ENCODE peak calls at places on chromosomes 1 and 21, in four cellular contexts. X is choroid plexus epithelial cell, P is stomach, C is psoas muscle. U is an unnamed sample.

GRCh38 chr21:20971296-20971921 is 26.8 kb upstream of the NCAM2 start:
- DNase-seq in X (peak), C (peak), P (no peak), U (peak)

GRCh38 chr1:225653463-225654276 is 747 bp upstream of the ENAH start:
- DNase-seq in P (peak), C (peak), X (peak), U (peak)

GRCh38 chr1:24694380-24694843 is 50.8 kb upstream of the CLIC4 start:
- DNase-seq in P (no peak), X (peak), C (no peak), U (no peak)

GRCh38 chr1:215081566-215082531 is 688 bp upstream of the KCNK2 start:
- DNase-seq in X (peak), C (peak), P (no peak), U (no peak)

GRCh38 chr1:208684192-208684591 is 440.0 kb upstream of the PLXNA2 start:
- DNase-seq in X (no peak), P (no peak), C (no peak), U (no peak)

GRCh38 chr1:102562380-102562779 is 545.9 kb downstream of the COL11A1 start:
- DNase-seq in P (no peak), X (no peak), C (no peak), U (no peak)

GRCh38 chr1:243409284-243409683 is 153.4 kb downstream of the SDCCAG8 start:
- DNase-seq in C (no peak), P (no peak), X (peak), U (no peak)

GRCh38 chr1:20731057-20731991 is 1.2 kb downstream of the SH2D5 start:
- DNase-seq in X (no peak), P (no peak), C (no peak), U (no peak)

GRCh38 chr1:165403835-165404482 is 41.0 kb downstream of the RXRG start:
- DNase-seq in C (no peak), X (peak), P (peak), U (no peak)

GRCh38 chr1:233668725-233669294 is 54.9 kb downstream of the KCNK1 start:
- DNase-seq in C (no peak), P (no peak), X (peak), U (peak)

GRCh38 chr1:173406783-173407230 is 70.3 kb upstream of the PRDX6 start:
- DNase-seq in P (no peak), C (no peak), X (no peak), U (no peak)
- TF ChIP-seq CTCF in P (no peak), C (no peak), X (no peak), U (no peak)

GRCh38 chr1:23167353-23168078 is 1.1 kb downstream of the LUZP1 start:
- DNase-seq in P (peak), C (peak), X (peak), U (peak)

GRCh38 chr1:23169727-23170335 is 1.2 kb upstream of the LUZP1 start:
- DNase-seq in P (no peak), X (peak), C (peak), U (peak)

GRCh38 chr1:23168079-23168461 is 586 bp downstream of the LUZP1 start:
- DNase-seq in X (no peak), P (no peak), C (peak), U (no peak)

GRCh38 chr1:23168462-23169218 is at the start of gene LUZP1:
- DNase-seq in P (peak), C (peak), X (peak), U (peak)

GRCh38 chr1:23169219-23169575 is 541 bp upstream of the LUZP1 start:
- DNase-seq in X (no peak), C (no peak), P (no peak), U (no peak)
- H3K4me3 ChIP-seq in X (peak), C (peak), P (peak), U (peak)

GRCh38 chr1:207579436-207579799 is 65.5 kb upstream of the CR1L start:
- DNase-seq in X (peak), C (no peak), P (peak), U (peak)
- TF ChIP-seq CTCF in X (peak), C (peak), P (peak), U (peak)

GRCh38 chr1:203765029-203765837 is at the start of gene LAX1:
- DNase-seq in C (no peak), X (no peak), P (peak), U (no peak)
- H3K4me3 ChIP-seq in C (no peak), X (no peak), P (peak), U (no peak)

GRCh38 chr1:87089823-87090222 is 175.4 kb downstream of the HS2ST1 start:
- DNase-seq in X (no peak), C (no peak), P (no peak), U (no peak)

GRCh38 chr1:87089070-87089736 is 174.8 kb downstream of the HS2ST1 start:
- DNase-seq in C (no peak), P (no peak), X (no peak), U (no peak)

GRCh38 chr1:87086120-87086519 is 171.7 kb downstream of the HS2ST1 start:
- DNase-seq in P (no peak), C (no peak), X (no peak), U (no peak)

GRCh38 chr1:87084247-87084836 is 169.9 kb downstream of the HS2ST1 start:
- DNase-seq in P (no peak), C (no peak), X (peak), U (peak)
- TF ChIP-seq CTCF in P (no peak), C (peak), X (peak), U (peak)

GRCh38 chr1:41533731-41534080 is 49.2 kb upstream of the EDN2 start:
- DNase-seq in X (no peak), C (no peak), P (no peak), U (no peak)

GRCh38 chr1:41537257-41537656 is 52.8 kb upstream of the EDN2 start:
- DNase-seq in X (peak), P (no peak), C (no peak), U (no peak)

GRCh38 chr1:41534181-41535076 is 49.9 kb upstream of the EDN2 start:
- DNase-seq in C (no peak), P (no peak), X (no peak), U (no peak)

GRCh38 chr1:41536296-41536695 is 51.8 kb upstream of the EDN2 start:
- DNase-seq in X (no peak), C (no peak), P (no peak), U (no peak)

DNA sequence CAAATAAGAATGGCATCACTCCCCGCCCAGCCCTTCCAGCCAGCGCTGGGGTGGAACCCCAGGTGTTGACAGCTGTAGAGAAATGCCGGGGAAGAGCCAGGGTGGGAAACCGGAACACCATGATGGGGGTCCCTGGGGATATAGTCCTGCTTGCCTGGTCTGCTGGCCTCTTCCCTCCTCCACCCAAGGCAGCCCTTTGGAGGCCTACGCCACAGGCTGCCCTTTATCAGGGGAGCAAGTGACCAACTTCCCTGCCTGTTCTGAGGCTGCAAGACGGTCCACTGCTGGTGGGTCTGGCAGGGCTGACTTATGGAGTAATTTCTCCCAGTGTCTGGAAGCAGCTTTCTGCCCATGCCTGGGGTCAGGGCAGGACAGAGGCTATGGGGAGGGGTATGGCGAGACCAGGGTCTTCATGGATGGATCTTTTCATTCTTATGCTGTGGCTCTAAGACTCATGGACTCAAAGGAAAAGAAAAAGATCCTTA is 50.8 kb upstream of the EDN2 start:
- DNase-seq in X (no peak), P (no peak), C (no peak), U (no peak)
- H3K4me3 ChIP-seq in X (no peak), P (no peak), C (no peak), U (no peak)

DNA sequence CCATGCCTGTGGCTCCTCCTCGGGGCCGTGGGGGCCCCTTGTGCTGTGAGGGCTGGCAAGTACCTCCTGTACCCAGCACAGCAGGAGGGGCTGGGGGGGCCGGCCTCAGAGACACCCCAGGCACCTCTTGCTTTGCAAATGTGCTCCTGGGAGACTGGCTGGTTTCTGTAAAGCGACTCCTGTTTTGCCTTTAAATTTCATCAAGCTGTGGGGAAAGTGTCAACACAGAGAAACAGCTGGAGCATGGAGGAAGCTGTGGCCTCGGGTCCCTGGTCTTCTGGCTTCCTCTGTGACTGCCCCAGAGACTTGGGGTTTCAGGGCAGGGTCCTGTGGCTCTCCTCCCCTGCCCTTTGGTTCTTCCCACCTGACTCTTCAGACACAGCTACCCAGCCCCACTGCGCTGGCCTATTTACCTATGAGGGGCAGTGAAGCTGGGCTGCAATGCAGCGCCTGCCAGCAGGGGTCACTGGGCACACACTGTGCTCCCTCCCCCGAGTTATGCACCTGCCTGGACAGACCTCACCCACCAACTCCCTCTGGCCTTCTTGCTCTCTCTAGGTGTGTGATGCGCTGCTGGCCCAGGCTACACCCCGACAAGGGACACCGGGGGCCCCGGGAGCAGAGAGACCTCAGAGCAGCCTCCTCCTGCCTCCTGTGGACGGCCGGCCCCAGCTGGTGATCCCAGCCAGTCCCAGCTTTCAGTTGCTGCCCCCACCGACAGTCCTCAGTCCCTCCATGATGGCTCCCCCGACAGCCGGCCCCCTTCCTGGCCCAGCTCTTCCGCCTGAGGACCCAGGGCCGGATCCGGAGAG is 17.6 kb upstream of the PEX10 start:
- DNase-seq in P (no peak), C (no peak), X (peak), U (no peak)
- TF ChIP-seq CTCF in P (no peak), C (no peak), X (peak), U (peak)

DNA sequence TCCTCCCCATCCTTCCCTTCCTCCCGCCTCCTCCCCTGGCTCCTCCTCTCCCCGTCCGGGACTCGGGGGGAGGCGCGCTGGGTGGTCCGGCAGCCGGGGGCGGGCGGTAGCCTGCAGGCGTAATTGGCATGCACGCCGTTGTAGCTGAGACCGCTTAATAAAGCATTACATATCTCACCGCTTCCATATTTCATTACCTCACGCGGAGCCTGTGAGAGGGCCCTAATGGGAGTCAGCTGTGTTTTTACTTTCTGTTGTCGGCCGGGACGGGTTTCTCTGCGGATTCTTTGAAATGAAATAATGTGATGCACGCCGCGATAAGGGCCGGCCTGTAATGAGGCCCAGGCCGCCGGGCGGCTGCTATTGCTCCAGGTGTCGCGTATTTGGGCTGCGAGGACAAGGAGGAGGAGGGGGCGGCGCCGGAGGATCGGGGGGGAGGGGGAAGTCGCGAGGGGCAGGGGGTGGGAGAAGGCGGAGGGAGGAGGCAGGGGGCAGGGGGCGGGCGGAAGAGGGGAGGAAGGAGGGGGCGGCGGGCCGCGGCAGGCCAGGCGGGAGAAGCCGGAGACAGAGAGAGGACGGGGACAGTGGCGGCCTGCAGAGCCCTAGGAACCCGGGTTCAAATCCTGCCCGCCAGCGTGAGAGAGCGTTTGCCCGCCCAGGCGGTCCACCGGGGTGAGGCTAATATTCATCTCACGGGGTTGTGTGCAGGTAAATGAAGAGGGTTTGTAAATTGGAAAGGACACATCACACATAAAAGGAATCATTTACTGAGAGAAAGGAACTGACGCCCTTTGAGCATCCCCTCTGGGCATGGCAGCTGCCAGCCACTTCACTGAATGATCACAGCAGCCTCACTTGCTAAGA is 95.6 kb downstream of the FOXD2 start:
- DNase-seq in X (peak), C (peak), P (peak), U (peak)
- H3K4me3 ChIP-seq in X (peak), C (peak), P (peak), U (peak)

DNA sequence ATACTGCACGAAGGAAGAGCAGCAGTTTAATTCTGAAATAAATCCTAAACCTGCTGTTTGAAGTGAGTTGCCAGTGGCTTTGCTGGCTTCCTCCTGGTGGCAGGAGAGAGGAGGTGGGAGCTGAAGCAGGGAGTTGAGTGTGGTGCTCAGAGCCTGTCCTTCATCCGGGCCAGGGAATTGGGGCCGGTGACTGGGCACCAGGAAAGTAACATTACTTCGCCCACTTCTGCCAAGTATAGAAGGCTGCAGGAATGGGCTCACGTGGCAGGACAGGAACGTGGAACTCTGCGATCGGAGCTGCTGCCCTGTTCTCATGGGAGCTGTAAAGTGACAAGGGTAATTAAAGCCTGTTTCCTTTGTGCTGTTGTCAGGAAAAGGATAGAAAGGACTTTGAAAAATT is 8.7 kb downstream of the TOR3A start:
- DNase-seq in P (peak), C (peak), X (peak), U (no peak)
- TF ChIP-seq CTCF in P (no peak), C (peak), X (peak), U (no peak)

GRCh38 chr1:205424881-205425635 is 3.2 kb upstream of the LEMD1 start:
- DNase-seq in C (no peak), X (no peak), P (no peak), U (no peak)

GRCh38 chr1:205430631-205431305 is 8.9 kb upstream of the LEMD1 start:
- DNase-seq in C (peak), X (peak), P (peak), U (peak)

GRCh38 chr1:205434738-205435137 is 12.9 kb upstream of the LEMD1 start:
- DNase-seq in X (no peak), C (no peak), P (no peak), U (no peak)

GRCh38 chr1:205432116-205432515 is 10.3 kb upstream of the LEMD1 start:
- DNase-seq in C (no peak), X (no peak), P (no peak), U (no peak)

DNA sequence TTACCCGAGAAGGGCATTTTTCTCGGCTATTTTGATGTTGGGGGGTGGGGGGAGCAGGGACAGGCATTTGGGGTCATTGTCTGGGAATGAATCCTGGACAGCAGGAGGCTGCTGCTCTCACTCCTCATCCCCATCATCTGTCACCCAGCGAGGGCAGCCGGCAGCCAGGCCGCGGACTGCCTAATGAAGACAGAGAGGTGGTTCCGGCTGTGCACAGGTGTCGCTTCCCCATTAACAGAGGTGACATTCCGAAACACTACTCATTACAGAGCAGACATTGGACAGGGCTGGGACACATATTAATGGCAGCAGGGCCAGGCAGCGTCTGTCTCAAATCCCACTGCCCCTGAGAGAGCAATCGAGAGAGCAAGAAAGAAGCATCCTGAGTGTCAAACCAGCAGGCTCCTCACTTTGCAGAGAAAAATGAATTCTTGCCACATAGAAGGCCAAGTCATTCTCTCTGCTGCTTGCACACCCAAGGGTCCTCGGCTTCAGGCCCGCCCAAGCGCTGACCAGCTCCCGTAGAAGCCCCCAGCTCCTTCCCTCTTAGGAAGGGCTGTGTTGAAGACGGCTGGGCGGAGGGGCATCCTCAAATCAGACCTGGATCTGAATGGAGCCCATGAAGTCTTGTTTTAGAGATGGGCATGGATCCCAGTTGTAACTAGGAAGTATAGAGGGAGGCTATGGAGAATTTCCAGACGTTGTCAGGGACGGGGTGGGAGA is 8.0 kb upstream of the LEMD1 start:
- DNase-seq in C (no peak), P (no peak), X (no peak), U (no peak)
- H3K4me3 ChIP-seq in C (peak), P (peak), X (no peak), U (peak)